ENCODE peak calls at places on chromosome 13, in four cellular contexts. U is HepG2, S is WTC11, R is K562. X is an unnamed sample.

GRCh38 chr13:35475131-35475959 is 1.1 kb downstream of the MAB21L1 start:
- DNase-seq in U (no peak), S (peak), R (no peak), X (peak)

GRCh38 chr13:113726961-113727411 is 32.0 kb upstream of the TMEM255B start:
- DNase-seq in U (no peak), S (no peak), R (no peak), X (no peak)

GRCh38 chr13:112962396-112962795 is 6.6 kb upstream of the MCF2L start:
- DNase-seq in U (no peak), S (no peak), R (no peak), X (no peak)

GRCh38 chr13:30158774-30159445 is 148.4 kb downstream of the KATNAL1 start:
- DNase-seq in U (no peak), S (no peak), R (no peak), X (no peak)

GRCh38 chr13:112983428-112984196 is 14.6 kb downstream of the MCF2L start:
- DNase-seq in U (peak), S (no peak), R (peak), X (no peak)

GRCh38 chr13:88925954-88926353 is 1254.8 kb downstream of the SLITRK5 start:
- DNase-seq in U (no peak), S (no peak), R (no peak), X (no peak)

GRCh38 chr13:80131204-80131603 is 209.7 kb downstream of the SPRY2 start:
- DNase-seq in U (no peak), S (peak), R (no peak), X (peak)

GRCh38 chr13:64937302-64937701 is 2292.8 kb downstream of the PCDH9 start:
- DNase-seq in U (no peak), S (no peak), R (no peak), X (no peak)

GRCh38 chr13:27644302-27644701 is 22.6 kb downstream of the POLR1D start:
- DNase-seq in U (no peak), S (no peak), R (no peak), X (no peak)

GRCh38 chr13:32150239-32150638 is 118.7 kb downstream of the FRY start:
- DNase-seq in U (no peak), S (no peak), R (no peak), X (no peak)

GRCh38 chr13:44801990-44802389 is 187.3 kb downstream of the NUFIP1 start:
- DNase-seq in U (no peak), S (no peak), R (no peak), X (no peak)

GRCh38 chr13:89550842-89551422 is 1796.6 kb upstream of the MIR17HG start:
- DNase-seq in U (no peak), S (no peak), R (no peak), X (no peak)

GRCh38 chr13:95492044-95492801 is 60.3 kb upstream of the CLDN10 start:
- DNase-seq in U (no peak), S (peak), R (no peak), X (no peak)

GRCh38 chr13:21668665-21669599 is 1.9 kb upstream of the FGF9 start:
- DNase-seq in U (no peak), S (peak), R (no peak), X (peak)

GRCh38 chr13:51523082-51523518 is 61.2 kb upstream of the WDFY2 start:
- DNase-seq in U (peak), S (no peak), R (no peak), X (no peak)

GRCh38 chr13:28408235-28408848 is 86.6 kb downstream of the FLT1 start:
- DNase-seq in U (no peak), S (no peak), R (peak), X (peak)

GRCh38 chr13:26897706-26898550 is 137.3 kb upstream of the GPR12 start:
- DNase-seq in U (no peak), S (no peak), R (no peak), X (no peak)

GRCh38 chr13:30713133-30713532 is 22.2 kb upstream of the ALOX5AP start:
- DNase-seq in U (no peak), S (no peak), R (peak), X (no peak)

GRCh38 chr13:44273991-44274810 is 99.4 kb upstream of the SERP2 start:
- DNase-seq in U (no peak), S (no peak), R (no peak), X (no peak)

GRCh38 chr13:108463365-108463764 is 166.0 kb upstream of the MYO16 start:
- DNase-seq in U (no peak), S (no peak), R (no peak), X (no peak)

GRCh38 chr13:103961784-103962183 is 895.6 kb upstream of the SLC10A2 start:
- DNase-seq in U (no peak), S (no peak), R (no peak), X (no peak)

GRCh38 chr13:40613192-40613818 is 53.1 kb downstream of the FOXO1 start:
- DNase-seq in U (no peak), S (no peak), R (no peak), X (peak)

GRCh38 chr13:20847298-20847697 is 55.2 kb downstream of the XPO4 start:
- DNase-seq in U (no peak), S (no peak), R (peak), X (no peak)

GRCh38 chr13:109389892-109390345 is 396.5 kb downstream of the IRS2 start:
- DNase-seq in U (no peak), S (no peak), R (no peak), X (no peak)

GRCh38 chr13:103283451-103283820 is 217.2 kb upstream of the SLC10A2 start:
- DNase-seq in U (no peak), S (no peak), R (no peak), X (no peak)

GRCh38 chr13:49625392-49626137 is 2.7 kb upstream of the ARL11 start:
- DNase-seq in U (peak), S (no peak), R (no peak), X (no peak)

GRCh38 chr13:94369862-94370491 is 109.5 kb downstream of the DCT start:
- DNase-seq in U (no peak), S (no peak), R (no peak), X (no peak)

GRCh38 chr13:35851238-35851814 is 279.9 kb downstream of the DCLK1 start:
- DNase-seq in U (no peak), S (no peak), R (no peak), X (no peak)

GRCh38 chr13:113137656-113138292 is 15.2 kb downstream of the F10 start:
- DNase-seq in U (no peak), S (no peak), R (no peak), X (no peak)

GRCh38 chr13:50685491-50685890 is 158.0 kb downstream of the DLEU7 start:
- DNase-seq in U (no peak), S (no peak), R (peak), X (no peak)

GRCh38 chr13:106156468-106156867 is 379.0 kb downstream of the EFNB2 start:
- DNase-seq in U (no peak), S (no peak), R (no peak), X (no peak)
- TF ChIP-seq ELF4 in U (no peak), S (no peak), R (no peak), X (no peak)

GRCh38 chr13:45995245-45995644 is 57.3 kb downstream of the ZC3H13 start:
- DNase-seq in U (no peak), S (no peak), R (no peak), X (no peak)

GRCh38 chr13:45994752-45995151 is 57.8 kb downstream of the ZC3H13 start:
- DNase-seq in U (no peak), S (no peak), R (no peak), X (no peak)

GRCh38 chr13:45989607-45990006 is 62.9 kb downstream of the ZC3H13 start:
- DNase-seq in U (no peak), S (no peak), R (no peak), X (no peak)
- TF ChIP-seq ELF4 in U (no peak), S (no peak), R (no peak), X (no peak)

GRCh38 chr13:105721056-105721455 is 814.4 kb downstream of the EFNB2 start:
- DNase-seq in U (no peak), S (no peak), R (no peak), X (no peak)
- TF ChIP-seq ELF4 in U (no peak), S (no peak), R (no peak), X (no peak)

GRCh38 chr13:71609271-71609670 is 257.7 kb downstream of the DACH1 start:
- DNase-seq in U (no peak), S (no peak), R (no peak), X (no peak)

GRCh38 chr13:71603255-71603654 is 263.7 kb downstream of the DACH1 start:
- DNase-seq in U (no peak), S (no peak), R (no peak), X (peak)

GRCh38 chr13:71607575-71607974 is 259.4 kb downstream of the DACH1 start:
- DNase-seq in U (no peak), S (no peak), R (no peak), X (no peak)

GRCh38 chr13:71605744-71606143 is 261.3 kb downstream of the DACH1 start:
- DNase-seq in U (no peak), S (no peak), R (no peak), X (peak)

DNA sequence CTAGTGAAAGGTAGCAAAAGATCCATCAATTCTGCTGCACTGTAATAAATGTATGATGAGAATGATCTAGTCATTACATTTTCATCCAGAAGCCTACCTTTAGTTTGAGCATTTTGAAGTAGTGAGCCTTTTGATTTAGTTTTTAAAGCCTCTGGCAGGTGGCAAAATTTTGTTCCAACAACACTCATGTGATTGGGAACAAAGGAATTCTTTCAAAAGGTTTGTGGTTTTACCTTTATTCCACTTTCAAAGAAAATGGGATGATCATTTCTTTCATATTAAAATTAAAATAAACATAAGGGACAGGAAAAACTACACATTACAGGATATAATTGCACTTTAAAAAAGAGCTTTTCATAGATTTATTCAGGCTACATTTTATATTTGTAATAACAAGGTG is 260.2 kb downstream of the DACH1 start:
- DNase-seq in U (no peak), S (no peak), R (no peak), X (no peak)
- TF ChIP-seq ELF4 in U (no peak), S (no peak), R (no peak), X (no peak)

GRCh38 chr13:75633285-75633684 is 2.8 kb upstream of the LMO7 start:
- DNase-seq in U (peak), S (no peak), R (no peak), X (no peak)

DNA sequence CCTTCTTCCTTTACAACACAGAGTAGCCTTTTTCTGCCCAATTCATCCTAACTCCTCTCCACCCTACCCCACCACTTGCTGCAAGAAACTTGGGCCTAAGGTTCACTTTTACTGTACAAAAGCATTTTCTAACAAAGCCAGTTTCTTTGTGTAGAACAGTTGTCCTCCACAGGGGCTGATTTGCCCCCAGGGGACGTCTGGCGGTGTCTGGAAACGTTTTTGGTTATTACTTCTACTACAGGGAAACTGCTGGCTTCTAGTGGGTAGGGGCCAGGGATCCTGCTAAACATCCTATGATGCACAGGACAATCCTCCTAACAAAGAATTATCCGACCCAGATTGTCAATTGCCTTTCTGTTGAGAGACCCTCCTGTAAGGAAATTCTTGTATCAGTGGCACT is 7.3 kb upstream of the LMO7 start:
- DNase-seq in U (no peak), S (no peak), R (no peak), X (no peak)
- TF ChIP-seq ELF4 in U (no peak), S (no peak), R (no peak), X (no peak)

GRCh38 chr13:111183959-111184684 is 69.0 kb downstream of the ARHGEF7 start:
- DNase-seq in U (no peak), S (no peak), R (no peak), X (no peak)
- TF ChIP-seq ELF4 in U (no peak), S (no peak), R (no peak), X (no peak)